ENCODE peak calls at places on chromosome 11, in five cellular contexts. One of them, this sample, is unnamed.

GRCh38 chr11:3341298-3341697 is 37.6 kb downstream of the ZNF195 start:
- DNase-seq in HepG2: peak
- DNase-seq in K562: peak
- DNase-seq in H1: peak
- DNase-seq in A549: no peak
- DNase-seq in this sample: peak

GRCh38 chr11:110712643-110713468 is 619 bp upstream of the ARHGAP20 start:
- DNase-seq in K562: no peak
- DNase-seq in HepG2: no peak
- DNase-seq in A549: no peak
- DNase-seq in H1: no peak
- DNase-seq in this sample: peak

GRCh38 chr11:13717331-13717730 is 48.9 kb downstream of the FAR1 start:
- DNase-seq in K562: peak
- DNase-seq in H1: no peak
- DNase-seq in HepG2: no peak
- DNase-seq in A549: no peak
- DNase-seq in this sample: peak

GRCh38 chr11:19557720-19558140 is 154.9 kb upstream of the NAV2 start:
- DNase-seq in A549: peak
- DNase-seq in HepG2: peak
- DNase-seq in H1: peak
- DNase-seq in K562: peak
- DNase-seq in this sample: peak

GRCh38 chr11:73236879-73237278 is 18.8 kb downstream of the P2RY2 start:
- DNase-seq in H1: peak
- DNase-seq in HepG2: peak
- DNase-seq in A549: peak
- DNase-seq in K562: peak
- DNase-seq in this sample: peak

GRCh38 chr11:2774173-2775082 is 74.6 kb upstream of the KCNQ1OT1 start:
- DNase-seq in A549: no peak
- DNase-seq in K562: no peak
- DNase-seq in H1: no peak
- DNase-seq in HepG2: no peak
- DNase-seq in this sample: no peak

GRCh38 chr11:94658386-94658785 is 91.2 kb downstream of the PIWIL4 start:
- DNase-seq in HepG2: no peak
- DNase-seq in H1: no peak
- DNase-seq in A549: no peak
- DNase-seq in K562: no peak
- DNase-seq in this sample: no peak

GRCh38 chr11:132099692-132100091 is 729.3 kb downstream of the NTM start:
- DNase-seq in HepG2: no peak
- DNase-seq in K562: peak
- DNase-seq in A549: no peak
- DNase-seq in H1: peak
- DNase-seq in this sample: no peak

GRCh38 chr11:71488968-71489265 is 35.9 kb downstream of the NADSYN1 start:
- DNase-seq in K562: no peak
- DNase-seq in A549: no peak
- DNase-seq in HepG2: no peak
- DNase-seq in H1: no peak
- DNase-seq in this sample: no peak

GRCh38 chr11:103091810-103092524 is at the start of gene DCUN1D5:
- DNase-seq in HepG2: peak
- DNase-seq in H1: peak
- DNase-seq in A549: peak
- DNase-seq in K562: peak
- DNase-seq in this sample: peak

GRCh38 chr11:2893935-2894334 is 8.4 kb upstream of the CDKN1C start:
- DNase-seq in H1: no peak
- DNase-seq in HepG2: no peak
- DNase-seq in A549: no peak
- DNase-seq in K562: no peak
- DNase-seq in this sample: no peak

GRCh38 chr11:75577198-75577597 is 15.1 kb downstream of the SERPINH1 start:
- DNase-seq in HepG2: no peak
- DNase-seq in A549: peak
- DNase-seq in H1: peak
- DNase-seq in K562: peak
- DNase-seq in this sample: no peak

GRCh38 chr11:1682225-1682901 is 14.6 kb upstream of the KRTAP5-6 start:
- DNase-seq in K562: no peak
- DNase-seq in A549: no peak
- DNase-seq in HepG2: peak
- DNase-seq in H1: no peak
- DNase-seq in this sample: no peak

GRCh38 chr11:93034031-93034430 is 64.6 kb downstream of the MTNR1B start:
- DNase-seq in A549: no peak
- DNase-seq in HepG2: peak
- DNase-seq in H1: no peak
- DNase-seq in K562: no peak
- DNase-seq in this sample: no peak

GRCh38 chr11:4025957-4026324 is 68.7 kb upstream of the RRM1 start:
- DNase-seq in H1: no peak
- DNase-seq in K562: no peak
- DNase-seq in A549: no peak
- DNase-seq in HepG2: no peak
- DNase-seq in this sample: no peak

GRCh38 chr11:119717839-119718534 is 11.0 kb downstream of the NECTIN1 start:
- DNase-seq in A549: no peak
- DNase-seq in HepG2: peak
- DNase-seq in H1: no peak
- DNase-seq in K562: no peak
- DNase-seq in this sample: no peak

GRCh38 chr11:61586792-61587430 is 6.0 kb upstream of the SYT7 start:
- DNase-seq in HepG2: peak
- DNase-seq in A549: no peak
- DNase-seq in H1: no peak
- DNase-seq in K562: no peak
- DNase-seq in this sample: no peak

GRCh38 chr11:69718147-69718546 is 14.3 kb upstream of the FGF19 start:
- DNase-seq in A549: peak
- DNase-seq in HepG2: peak
- DNase-seq in K562: peak
- DNase-seq in H1: peak
- DNase-seq in this sample: peak

GRCh38 chr11:36509265-36509664 is 807 bp downstream of the TRAF6 start:
- DNase-seq in HepG2: no peak
- DNase-seq in K562: peak
- DNase-seq in H1: no peak
- DNase-seq in A549: no peak
- DNase-seq in this sample: peak

GRCh38 chr11:2268911-2269600 is 1.3 kb downstream of the ASCL2 start:
- DNase-seq in A549: no peak
- DNase-seq in H1: peak
- DNase-seq in K562: peak
- DNase-seq in HepG2: peak
- DNase-seq in this sample: no peak

GRCh38 chr11:617248-617911 is 1.6 kb upstream of the IRF7 start:
- DNase-seq in A549: no peak
- DNase-seq in H1: peak
- DNase-seq in HepG2: no peak
- DNase-seq in K562: no peak
- DNase-seq in this sample: no peak

GRCh38 chr11:27390959-27391326 is 27.9 kb upstream of the CCDC34 start:
- DNase-seq in H1: no peak
- DNase-seq in K562: no peak
- DNase-seq in HepG2: no peak
- DNase-seq in A549: no peak
- DNase-seq in this sample: no peak

GRCh38 chr11:128724891-128725611 is 31.2 kb downstream of the FLI1 start:
- DNase-seq in A549: no peak
- DNase-seq in K562: no peak
- DNase-seq in HepG2: no peak
- DNase-seq in H1: no peak
- DNase-seq in this sample: no peak

GRCh38 chr11:128727811-128728431 is 34.0 kb downstream of the FLI1 start:
- DNase-seq in H1: no peak
- DNase-seq in HepG2: no peak
- DNase-seq in A549: no peak
- DNase-seq in K562: no peak
- DNase-seq in this sample: no peak

GRCh38 chr11:128727320-128727719 is 33.4 kb downstream of the FLI1 start:
- DNase-seq in A549: no peak
- DNase-seq in K562: no peak
- DNase-seq in H1: no peak
- DNase-seq in HepG2: no peak
- DNase-seq in this sample: peak

GRCh38 chr11:128726464-128727139 is 32.7 kb downstream of the FLI1 start:
- DNase-seq in K562: no peak
- DNase-seq in A549: no peak
- DNase-seq in H1: no peak
- DNase-seq in HepG2: no peak
- DNase-seq in this sample: no peak

GRCh38 chr11:128725630-128726461 is 32.0 kb downstream of the FLI1 start:
- DNase-seq in K562: no peak
- DNase-seq in H1: no peak
- DNase-seq in HepG2: no peak
- DNase-seq in A549: no peak
- DNase-seq in this sample: no peak
- TF ChIP-seq JUN in K562: no peak
- TF ChIP-seq JUN in H1: no peak
- TF ChIP-seq JUN in HepG2: no peak
- TF ChIP-seq JUN in A549: no peak
- TF ChIP-seq JUN in this sample: no peak

GRCh38 chr11:67506426-67507032 is 1.4 kb upstream of the PITPNM1 start:
- DNase-seq in A549: no peak
- DNase-seq in K562: no peak
- DNase-seq in HepG2: no peak
- DNase-seq in H1: no peak
- DNase-seq in this sample: no peak

GRCh38 chr11:67503119-67504022 is 1.8 kb downstream of the PITPNM1 start:
- DNase-seq in H1: no peak
- DNase-seq in K562: no peak
- DNase-seq in A549: no peak
- DNase-seq in HepG2: no peak
- DNase-seq in this sample: no peak

GRCh38 chr11:67504023-67504949 is 877 bp downstream of the PITPNM1 start:
- DNase-seq in H1: peak
- DNase-seq in HepG2: no peak
- DNase-seq in A549: peak
- DNase-seq in K562: peak
- DNase-seq in this sample: peak

GRCh38 chr11:67505605-67506396 is 638 bp upstream of the PITPNM1 start:
- DNase-seq in A549: peak
- DNase-seq in K562: peak
- DNase-seq in HepG2: peak
- DNase-seq in H1: peak
- DNase-seq in this sample: peak

DNA sequence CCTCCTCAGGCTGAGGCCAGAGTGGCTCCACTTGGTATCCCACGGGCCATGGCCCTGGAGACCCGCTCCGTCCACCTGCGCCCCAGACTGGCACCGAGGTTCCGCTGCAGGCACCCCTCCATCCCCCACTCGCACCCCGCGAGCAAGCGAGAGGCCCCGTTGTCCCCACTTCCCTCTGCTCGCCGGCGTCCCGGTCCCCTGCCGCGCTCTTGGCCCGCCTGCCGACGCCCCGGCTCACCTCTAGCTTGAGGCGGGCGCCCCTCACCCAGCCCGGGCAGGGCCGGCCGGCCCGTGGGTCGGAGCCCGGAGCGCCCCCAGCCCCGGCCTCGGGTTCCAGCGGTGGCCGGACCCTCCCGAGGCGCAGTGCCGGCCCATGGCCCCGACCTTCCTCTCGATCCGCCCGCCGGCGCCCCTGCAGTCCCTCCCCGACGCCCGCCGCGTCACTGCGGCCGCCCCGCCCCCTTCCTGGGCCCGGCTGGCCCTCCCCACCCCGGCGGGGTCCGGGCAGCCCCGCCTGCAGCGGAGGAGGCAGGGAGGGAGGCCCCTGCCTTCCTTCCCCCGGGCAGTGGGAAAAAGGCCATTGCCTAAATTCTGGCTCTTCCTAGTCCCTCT is at the start of gene PITPNM1:
- DNase-seq in HepG2: peak
- DNase-seq in A549: peak
- DNase-seq in K562: peak
- DNase-seq in H1: peak
- DNase-seq in this sample: no peak
- TF ChIP-seq POLR2A in HepG2: no peak
- TF ChIP-seq POLR2A in A549: no peak
- TF ChIP-seq POLR2A in K562: no peak
- TF ChIP-seq POLR2A in H1: no peak
- TF ChIP-seq POLR2A in this sample: no peak

DNA sequence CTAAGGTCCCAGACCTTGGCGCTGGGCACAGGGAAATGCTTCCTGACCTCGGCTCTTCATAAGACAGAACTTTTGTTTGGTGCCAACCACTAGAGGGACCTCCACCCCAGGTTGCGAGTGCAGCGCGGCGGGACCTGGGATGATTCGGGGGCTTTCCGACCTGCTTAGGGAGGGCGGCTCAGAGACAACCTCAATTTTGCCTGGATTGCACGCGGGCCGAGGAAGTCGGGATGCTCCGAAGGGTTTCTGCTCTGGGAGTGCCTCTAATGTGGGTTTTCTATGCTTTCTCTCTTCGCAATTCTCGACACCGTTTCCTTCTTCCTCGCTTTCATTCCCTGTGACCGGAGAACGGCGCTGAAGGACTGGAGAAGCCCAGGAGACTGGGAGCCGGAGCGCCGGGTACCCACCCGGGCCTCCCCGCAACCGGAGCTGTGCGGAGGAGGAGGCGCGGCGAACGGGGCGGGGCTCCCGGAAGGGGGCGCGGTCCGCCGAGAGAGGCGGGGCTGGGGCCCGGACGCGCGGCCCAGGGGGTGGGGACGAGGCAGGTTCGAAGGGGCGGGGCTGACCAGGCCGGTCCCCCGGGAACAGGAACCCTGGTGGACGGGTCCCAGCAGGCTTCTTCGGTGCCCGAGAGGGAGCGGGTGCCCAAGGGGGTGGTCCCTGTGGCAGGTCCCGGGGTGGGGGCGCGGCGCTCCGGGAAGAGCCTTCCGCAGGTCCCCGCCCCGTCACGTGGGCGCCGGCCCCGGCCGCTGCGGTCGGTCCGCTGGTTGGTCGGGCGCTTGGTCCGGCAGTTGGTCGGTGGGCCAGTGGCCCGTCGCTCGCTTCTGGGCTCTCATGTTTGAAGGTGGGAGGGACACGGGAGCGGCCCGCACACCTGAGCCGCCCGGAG is at the start of gene PPFIBP2:
- DNase-seq in A549: peak
- DNase-seq in H1: peak
- DNase-seq in HepG2: peak
- DNase-seq in K562: peak
- DNase-seq in this sample: peak
- TF ChIP-seq JUN in A549: no peak
- TF ChIP-seq JUN in H1: no peak
- TF ChIP-seq JUN in HepG2: no peak
- TF ChIP-seq JUN in K562: no peak
- TF ChIP-seq JUN in this sample: no peak

DNA sequence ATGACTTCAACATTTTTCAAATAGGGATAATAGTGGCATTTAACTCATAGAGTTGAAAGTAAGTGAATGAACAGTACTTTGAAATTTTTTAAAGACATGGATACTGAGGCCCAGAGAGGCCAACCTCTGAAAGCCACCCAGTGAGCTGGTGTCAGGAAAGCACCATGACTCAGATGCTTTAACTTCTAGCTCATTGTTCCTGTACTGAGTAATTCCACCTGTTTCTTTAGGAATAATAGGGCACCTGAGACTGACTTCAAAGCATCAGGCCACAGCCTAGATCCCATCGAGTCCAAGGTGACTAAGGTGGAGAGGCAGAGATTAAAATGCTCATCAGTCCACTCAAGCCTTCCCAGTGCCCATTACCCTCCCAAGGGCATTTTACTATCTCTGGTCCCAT is 491.8 kb upstream of the TENM4 start:
- DNase-seq in A549: no peak
- DNase-seq in H1: no peak
- DNase-seq in K562: no peak
- DNase-seq in HepG2: no peak
- DNase-seq in this sample: no peak
- TF ChIP-seq POLR2A in A549: no peak
- TF ChIP-seq POLR2A in H1: no peak
- TF ChIP-seq POLR2A in K562: no peak
- TF ChIP-seq POLR2A in HepG2: no peak
- TF ChIP-seq POLR2A in this sample: no peak